ENCODE peak calls at places on chromosomes 4 and X, in nine cellular contexts. A is HEK293T; I is NCI-H2029; U is CD4-positive, alpha-beta memory T cell; K is RWPE1; O is AG09319; B is type B pancreatic cell; Z is CD8-positive, alpha-beta T cell; W is MV-4-11. H is an unnamed sample.

GRCh38 chr4:71229477-71230257 is 109.2 kb upstream of the SLC4A4 start:
- DNase-seq in W (peak; percentile 9), I (no peak), B (no peak), U (no peak), K (peak; percentile 37), A (peak; percentile 62), Z (no peak), O (no peak), H (peak; percentile 49)

GRCh38 chr4:38821739-38822138 is 17.1 kb upstream of the TLR1 start:
- DNase-seq in Z (no peak), A (no peak), K (no peak), O (no peak), U (no peak), W (no peak), B (no peak), I (no peak), H (no peak)

GRCh38 chrX:47514553-47515235 is 31.7 kb upstream of the ZNF41 start:
- DNase-seq in I (no peak), W (no peak), Z (no peak), B (no peak), K (peak; percentile 69), O (no peak), A (no peak), U (no peak), H (no peak)

GRCh38 chr4:113979973-113980615 is 647 bp upstream of the ARSJ start:
- DNase-seq in K (no peak), O (no peak), I (no peak), Z (no peak), B (no peak), U (no peak), A (no peak), W (no peak), H (no peak)

GRCh38 chr4:8542776-8543525 is 37.2 kb upstream of the GPR78 start:
- DNase-seq in U (no peak), K (no peak), I (no peak), O (no peak), B (no peak), W (no peak), Z (no peak), A (no peak), H (no peak)

GRCh38 chrX:132426695-132427281 is 62.0 kb downstream of the MBNL3 start:
- DNase-seq in W (no peak), Z (no peak), U (no peak), O (peak; percentile 15), I (no peak), A (no peak), B (no peak), K (no peak), H (no peak)

GRCh38 chr4:102478186-102478585 is 23.0 kb upstream of the NFKB1 start:
- DNase-seq in K (no peak), U (no peak), I (no peak), O (no peak), B (no peak), A (no peak), Z (no peak), W (no peak), H (no peak)

GRCh38 chr4:11535333-11535732 is 106.6 kb upstream of the HS3ST1 start:
- DNase-seq in B (no peak), A (no peak), K (no peak), W (no peak), I (no peak), O (no peak), Z (no peak), U (no peak), H (no peak)

GRCh38 chrX:131675596-131676194 is 131.8 kb downstream of the OR13H1 start:
- DNase-seq in Z (no peak), W (no peak), I (no peak), O (no peak), K (peak; percentile 8), B (no peak), A (peak; percentile 71), U (no peak), H (peak; percentile 28)

GRCh38 chr4:16457944-16458343 is 231.7 kb upstream of the TAPT1 start:
- DNase-seq in Z (no peak), K (no peak), O (no peak), B (no peak), I (no peak), A (no peak), U (no peak), W (no peak), H (no peak)

GRCh38 chr4:17347445-17347844 is 164.4 kb downstream of the QDPR start:
- DNase-seq in I (no peak), K (peak; percentile 4), U (peak; percentile 30), Z (peak; percentile 24), W (no peak), A (peak; percentile 47), B (no peak), O (no peak), H (peak; percentile 45)

GRCh38 chr4:7313361-7313811 is 121.0 kb downstream of the SORCS2 start:
- DNase-seq in Z (no peak), K (no peak), O (no peak), I (no peak), W (no peak), B (no peak), A (no peak), U (no peak), H (no peak)

GRCh38 chr4:55437356-55437796 is 41.6 kb downstream of the TMEM165 start:
- DNase-seq in I (no peak), U (no peak), Z (no peak), O (no peak), K (peak; percentile 29), A (no peak), W (no peak), B (no peak), H (no peak)

GRCh38 chr4:151228196-151229119 is 48.5 kb upstream of the PRSS48 start:
- DNase-seq in W (no peak), B (no peak), K (no peak), Z (no peak), I (no peak), U (no peak), A (no peak), O (no peak), H (no peak)

GRCh38 chr4:8192748-8193738 is 6.0 kb upstream of the SH3TC1 start:
- DNase-seq in Z (peak; percentile 43), I (peak; percentile 90), U (peak; percentile 18), O (no peak), W (peak; percentile 78), A (peak; percentile 33), K (peak; percentile 33), B (no peak), H (peak; percentile 43)

GRCh38 chr4:6968496-6968895 is 58.9 kb downstream of the TBC1D14 start:
- DNase-seq in W (no peak), I (no peak), Z (no peak), K (no peak), O (no peak), U (no peak), B (no peak), A (no peak), H (no peak)

GRCh38 chrX:36856849-36857248 is 151.3 kb upstream of the FAM47C start:
- DNase-seq in A (no peak), U (no peak), I (no peak), B (no peak), Z (no peak), W (no peak), K (no peak), O (no peak), H (peak; percentile 51)

GRCh38 chrX:49072712-49073095 is 1.1 kb downstream of the PRAF2 start:
- DNase-seq in U (no peak), K (no peak), W (no peak), A (no peak), O (no peak), I (no peak), B (no peak), Z (no peak), H (no peak)

GRCh38 chrX:139691493-139691842 is 16.5 kb downstream of the MCF2 start:
- DNase-seq in Z (no peak), A (no peak), I (peak; percentile 2), K (no peak), W (no peak), B (no peak), U (no peak), O (no peak), H (no peak)

GRCh38 chr4:114265342-114265741 is 285.9 kb upstream of the ARSJ start:
- DNase-seq in A (no peak), W (no peak), I (no peak), O (no peak), Z (no peak), B (no peak), K (no peak), U (no peak), H (no peak)

GRCh38 chr4:158996669-158997074 is 106.2 kb upstream of the RAPGEF2 start:
- DNase-seq in K (peak; percentile 86), W (no peak), Z (no peak), O (peak; percentile 69), I (peak; percentile 33), B (no peak), A (no peak), U (no peak), H (peak; percentile 91)

GRCh38 chr4:173235050-173235449 is 66.4 kb downstream of the GALNT7 start:
- DNase-seq in K (no peak), O (no peak), W (no peak), U (no peak), B (no peak), Z (no peak), I (no peak), A (no peak), H (no peak)

GRCh38 chrX:12950851-12951589 is 23.9 kb upstream of the TMSB4X start:
- DNase-seq in O (no peak), I (no peak), K (no peak), U (peak; percentile 76), Z (peak; percentile 69), B (no peak), W (peak; percentile 72), A (peak; percentile 62), H (peak; percentile 61)

GRCh38 chrX:152989292-152989658 is 4.6 kb downstream of the PNMA5 start:
- DNase-seq in A (no peak), I (no peak), Z (no peak), B (no peak), U (peak; percentile 15), O (no peak), K (no peak), W (peak; percentile 50), H (no peak)

GRCh38 chr4:10677796-10678497 is 6.6 kb downstream of the CLNK start:
- DNase-seq in Z (no peak), O (no peak), A (no peak), K (no peak), U (no peak), I (no peak), W (no peak), B (no peak), H (no peak)

GRCh38 chr4:67909910-67910905 is 26.4 kb upstream of the TMPRSS11D start:
- DNase-seq in U (peak; percentile 17), I (no peak), O (no peak), Z (no peak), W (no peak), K (no peak), B (no peak), A (no peak), H (peak; percentile 14)

GRCh38 chr4:20544645-20545044 is 155.6 kb upstream of the PACRGL start:
- DNase-seq in U (no peak), B (no peak), K (peak; percentile 38), Z (no peak), A (peak; percentile 15), O (peak; percentile 50), W (no peak), I (no peak), H (peak; percentile 66)

GRCh38 chr4:105662935-105663675 is 45.4 kb downstream of the INTS12 start:
- DNase-seq in A (no peak), O (no peak), U (no peak), I (no peak), K (no peak), Z (no peak), W (no peak), B (no peak), H (no peak)

GRCh38 chrX:136067946-136068345 is 79.4 kb upstream of the FHL1 start:
- DNase-seq in B (no peak), K (no peak), O (no peak), Z (no peak), I (no peak), U (no peak), A (no peak), W (no peak), H (no peak)

GRCh38 chr4:1245481-1246051 is 3.4 kb downstream of the CTBP1 start:
- DNase-seq in A (no peak), U (no peak), B (no peak), I (no peak), W (no peak), O (no peak), Z (no peak), K (no peak), H (no peak)

H was measured in A673.